ENCODE peak calls at places on chromosomes 4 and X, in seven cellular contexts. C is tibial nerve, H is heart left ventricle, S is Peyer's patch, Z is ovary, W is endothelial cell of umbilical vein, X is H1. B is an unnamed sample.

GRCh38 chrX:136028383-136028984 is 43.2 kb downstream of the SLC9A6 start:
- DNase-seq in C (peak; percentile 24), H (no peak), S (no peak), Z (no peak), W (peak; percentile 67), X (no peak), B (peak; percentile 4)

GRCh38 chr4:46389301-46389761 is 597 bp downstream of the GABRA2 start:
- DNase-seq in C (no peak), H (no peak), S (peak; percentile 79), Z (no peak), W (no peak), X (peak; percentile 56), B (no peak)

GRCh38 chr4:10099521-10100325 is 16.9 kb downstream of the WDR1 start:
- DNase-seq in C (no peak), H (no peak), S (no peak), Z (no peak), W (no peak), X (no peak), B (no peak)

GRCh38 chr4:185467101-185467500 is 4.4 kb downstream of the CCDC110 start:
- DNase-seq in C (no peak), H (no peak), S (no peak), Z (no peak), W (no peak), X (no peak), B (no peak)

GRCh38 chr4:73918058-73918457 is 48.9 kb downstream of the CXCL1 start:
- DNase-seq in C (no peak), H (no peak), S (no peak), Z (no peak), W (no peak), X (no peak), B (peak; percentile 47)

GRCh38 chr4:186904104-186904503 is 180.4 kb upstream of the FAT1 start:
- DNase-seq in C (no peak), H (no peak), S (no peak), Z (no peak), W (peak; percentile 29), X (no peak), B (no peak)

GRCh38 chr4:57119054-57119651 is 9.0 kb upstream of the IGFBP7 start:
- DNase-seq in C (peak; percentile 45), H (peak; percentile 71), S (no peak), Z (peak; percentile 78), W (peak; percentile 82), X (no peak), B (peak; percentile 36)

GRCh38 chrX:16748425-16748824 is 29.0 kb downstream of the SYAP1 start:
- DNase-seq in C (no peak), H (no peak), S (no peak), Z (no peak), W (no peak), X (no peak), B (no peak)

GRCh38 chr4:156889616-156890594 is 81.7 kb downstream of the PDGFC start:
- DNase-seq in C (peak; percentile 28), H (peak; percentile 8), S (no peak), Z (peak; percentile 36), W (no peak), X (no peak), B (no peak)

GRCh38 chr4:1393866-1394265 is 12.4 kb downstream of the NKX1-1 start:
- DNase-seq in C (no peak), H (no peak), S (peak; percentile 26), Z (peak; percentile 18), W (no peak), X (no peak), B (no peak)

GRCh38 chr4:54281060-54281781 is 52.1 kb downstream of the PDGFRA start:
- DNase-seq in C (peak; percentile 52), H (peak; percentile 87), S (no peak), Z (peak; percentile 75), W (peak; percentile 98), X (no peak), B (peak; percentile 90)

GRCh38 chr4:49217492-49217891 is 231.4 kb downstream of the CWH43 start:
- DNase-seq in C (no peak), H (no peak), S (no peak), Z (no peak), W (no peak), X (no peak), B (no peak)

GRCh38 chr4:32268949-32269348 is 1548.8 kb downstream of the PCDH7 start:
- DNase-seq in C (no peak), H (no peak), S (no peak), Z (no peak), W (peak; percentile 21), X (no peak), B (no peak)

GRCh38 chr4:82097504-82097903 is 276.3 kb downstream of the HNRNPD start:
- DNase-seq in C (no peak), H (no peak), S (no peak), Z (no peak), W (no peak), X (no peak), B (no peak)

GRCh38 chr4:158760866-158761265 is 8.0 kb upstream of the FNIP2 start:
- DNase-seq in C (no peak), H (no peak), S (no peak), Z (no peak), W (no peak), X (no peak), B (no peak)

GRCh38 chrX:123481908-123482873 is 250.7 kb downstream of the THOC2 start:
- DNase-seq in C (no peak), H (no peak), S (no peak), Z (no peak), W (no peak), X (no peak), B (no peak)

GRCh38 chr4:85243857-85244256 is 231.1 kb upstream of the ARHGAP24 start:
- DNase-seq in C (no peak), H (no peak), S (no peak), Z (no peak), W (no peak), X (no peak), B (no peak)

GRCh38 chr4:145775406-145775805 is 95.5 kb downstream of the C4orf51 start:
- DNase-seq in C (no peak), H (no peak), S (no peak), Z (no peak), W (no peak), X (no peak), B (no peak)

GRCh38 chr4:153402366-153402765 is 57.9 kb downstream of the MND1 start:
- DNase-seq in C (no peak), H (no peak), S (no peak), Z (no peak), W (no peak), X (no peak), B (no peak)

GRCh38 chrX:154072192-154072591 is 25.3 kb downstream of the MECP2 start:
- DNase-seq in C (no peak), H (no peak), S (no peak), Z (no peak), W (no peak), X (no peak), B (no peak)

DNA sequence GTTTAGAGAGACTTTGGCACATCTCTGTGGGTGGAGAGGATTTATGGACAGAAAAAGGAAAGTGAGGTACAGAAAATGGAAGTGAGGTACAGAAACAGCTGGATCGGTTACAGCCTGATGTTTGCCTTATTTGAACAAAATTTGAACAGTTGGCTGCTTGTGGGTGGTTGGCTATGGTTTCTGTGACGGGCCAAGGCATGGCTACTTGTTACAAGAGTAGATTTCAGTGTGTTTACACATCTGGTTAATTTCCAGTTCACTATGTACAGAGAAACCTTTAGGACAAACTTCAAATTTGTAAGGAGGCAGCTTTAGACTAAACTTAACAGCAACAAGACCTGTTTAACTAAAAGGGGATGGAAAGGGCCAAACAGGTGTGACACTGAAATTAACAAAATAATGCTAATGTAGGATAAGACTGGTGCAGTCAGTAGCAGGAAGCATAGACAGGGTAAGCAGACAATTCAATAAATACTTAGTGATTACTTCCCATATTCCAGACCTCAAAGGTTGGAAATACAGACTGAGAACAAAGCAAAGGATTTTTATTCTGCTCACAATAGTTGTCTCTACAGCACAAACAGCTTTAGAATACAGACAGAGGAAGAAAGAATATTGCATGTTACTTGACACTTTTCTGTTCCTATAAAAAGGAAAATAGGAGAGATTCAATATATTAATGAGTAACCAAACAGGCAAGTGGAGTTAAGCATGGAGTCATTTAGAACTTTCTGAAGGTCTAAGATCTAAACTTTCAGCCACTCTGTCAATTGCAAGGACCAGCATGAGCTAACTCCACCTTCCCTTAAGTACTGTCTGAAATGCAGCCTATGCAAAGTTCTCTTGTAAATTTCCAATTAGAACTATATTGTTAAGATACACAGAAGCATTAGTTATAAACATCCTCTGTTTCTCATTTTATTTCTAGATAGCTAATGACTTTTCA is 294.4 kb upstream of the FAT4 start:
- DNase-seq in C (no peak), H (no peak), S (no peak), Z (no peak), W (no peak), X (no peak), B (no peak)
- TF ChIP-seq POLR2A in C (no peak), H (no peak), S (no peak), Z (no peak), W (no peak), X (no peak), B (no peak)

GRCh38 chr4:36414248-36414647 is 132.8 kb downstream of the DTHD1 start:
- DNase-seq in C (no peak), H (no peak), S (no peak), Z (no peak), W (no peak), X (no peak), B (no peak)
- TF ChIP-seq CTCF in C (no peak), H (peak; percentile 9), S (peak; percentile 6), Z (no peak), W (no peak), X (peak; percentile 23), B (peak; percentile 36)

GRCh38 chr4:114976901-114977300 is 136.5 kb downstream of the NDST4 start:
- DNase-seq in C (no peak), H (no peak), S (no peak), Z (no peak), W (no peak), X (no peak), B (no peak)

DNA sequence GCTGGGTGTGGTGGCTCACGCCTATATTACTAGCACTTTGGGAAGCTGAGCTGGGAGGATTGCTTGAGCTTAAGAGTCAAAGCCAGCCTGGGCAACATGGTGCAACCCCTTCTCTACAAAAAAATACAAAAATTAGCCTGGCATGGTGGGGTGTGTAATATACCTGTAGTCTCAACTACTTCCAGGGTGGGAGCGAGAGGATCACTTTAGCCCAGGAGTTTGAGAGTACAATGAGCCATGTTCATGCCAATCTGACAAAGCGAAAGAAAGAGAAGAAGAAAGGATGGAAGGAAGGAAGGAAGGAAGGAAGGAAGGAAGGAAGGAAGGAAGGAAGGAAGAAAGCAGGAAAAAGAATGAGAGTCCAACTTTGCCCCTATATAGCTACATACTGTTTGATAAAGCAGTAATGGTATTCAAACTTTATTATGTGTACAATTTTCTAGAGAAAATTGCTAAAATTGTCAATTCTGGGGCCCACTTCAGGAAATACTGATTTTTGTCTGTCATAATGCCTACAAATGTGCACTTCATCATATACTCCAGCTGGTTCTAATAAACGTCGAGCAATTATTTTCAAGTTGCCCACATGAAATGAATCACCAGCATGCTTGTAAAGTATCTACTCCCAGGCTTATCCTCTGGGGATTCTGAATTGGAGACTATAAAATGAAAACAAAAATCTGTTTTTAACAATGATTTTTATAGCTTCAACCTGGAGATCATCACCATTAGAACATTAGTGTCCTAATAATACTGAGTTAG is 132.3 kb downstream of the NDST4 start:
- DNase-seq in C (no peak), H (no peak), S (no peak), Z (no peak), W (no peak), X (no peak), B (no peak)
- TF ChIP-seq POLR2A in C (no peak), H (no peak), S (no peak), Z (no peak), W (no peak), X (no peak), B (no peak)

GRCh38 chrX:151365579-151365978 is 31.4 kb upstream of the VMA21 start:
- DNase-seq in C (no peak), H (no peak), S (no peak), Z (no peak), W (no peak), X (no peak), B (no peak)

GRCh38 chrX:151370906-151371305 is 26.1 kb upstream of the VMA21 start:
- DNase-seq in C (no peak), H (no peak), S (no peak), Z (no peak), W (no peak), X (peak; percentile 63), B (no peak)
- TF ChIP-seq CTCF in C (no peak), H (no peak), S (no peak), Z (no peak), W (no peak), X (peak; percentile 6), B (no peak)